ENCODE peak calls at places on chromosome 19, in five cellular contexts. One of them, this sample, is unnamed.

GRCh38 chr19:37227996-37228395 is 10.0 kb downstream of the ZNF383 start:
- DNase-seq in activated CD4-positive, CD25-positive, alpha-beta regulatory T cell: no peak
- DNase-seq in stimulated activated CD8-positive, alpha-beta memory T cell treated with anti-CD3 and anti-CD28 coated beads, Interleukin-15, amount 100 ng/mL, for 24 hours: no peak
- DNase-seq in fibroblast of the conjunctiva: no peak
- DNase-seq in endothelial cell: peak; percentile 30
- DNase-seq in this sample: no peak

GRCh38 chr19:29277107-29277506 is 64.2 kb upstream of the UQCRFS1 start:
- DNase-seq in stimulated activated CD8-positive, alpha-beta memory T cell treated with anti-CD3 and anti-CD28 coated beads, Interleukin-15, amount 100 ng/mL, for 24 hours: no peak
- DNase-seq in fibroblast of the conjunctiva: no peak
- DNase-seq in activated CD4-positive, CD25-positive, alpha-beta regulatory T cell: peak; percentile 10
- DNase-seq in endothelial cell: no peak
- DNase-seq in this sample: no peak

GRCh38 chr19:6738726-6739389 is 622 bp upstream of the TRIP10 start:
- DNase-seq in stimulated activated CD8-positive, alpha-beta memory T cell treated with anti-CD3 and anti-CD28 coated beads, Interleukin-15, amount 100 ng/mL, for 24 hours: no peak
- DNase-seq in endothelial cell: peak; percentile 22
- DNase-seq in activated CD4-positive, CD25-positive, alpha-beta regulatory T cell: no peak
- DNase-seq in fibroblast of the conjunctiva: no peak
- DNase-seq in this sample: no peak

GRCh38 chr19:7628589-7629311 is 595 bp downstream of the XAB2 start:
- DNase-seq in activated CD4-positive, CD25-positive, alpha-beta regulatory T cell: no peak
- DNase-seq in stimulated activated CD8-positive, alpha-beta memory T cell treated with anti-CD3 and anti-CD28 coated beads, Interleukin-15, amount 100 ng/mL, for 24 hours: no peak
- DNase-seq in endothelial cell: no peak
- DNase-seq in fibroblast of the conjunctiva: no peak
- DNase-seq in this sample: no peak

GRCh38 chr19:7923295-7924191 is 2.4 kb downstream of the CTXN1 start:
- DNase-seq in fibroblast of the conjunctiva: no peak
- DNase-seq in activated CD4-positive, CD25-positive, alpha-beta regulatory T cell: no peak
- DNase-seq in endothelial cell: no peak
- DNase-seq in stimulated activated CD8-positive, alpha-beta memory T cell treated with anti-CD3 and anti-CD28 coated beads, Interleukin-15, amount 100 ng/mL, for 24 hours: no peak
- DNase-seq in this sample: no peak

GRCh38 chr19:52237771-52238400 is 31.5 kb upstream of the ZNF766 start:
- DNase-seq in activated CD4-positive, CD25-positive, alpha-beta regulatory T cell: peak; percentile 15
- DNase-seq in fibroblast of the conjunctiva: peak; percentile 43
- DNase-seq in stimulated activated CD8-positive, alpha-beta memory T cell treated with anti-CD3 and anti-CD28 coated beads, Interleukin-15, amount 100 ng/mL, for 24 hours: no peak
- DNase-seq in endothelial cell: peak; percentile 53
- DNase-seq in this sample: no peak

GRCh38 chr19:10305139-10305806 is 4.3 kb downstream of the ZGLP1 start:
- DNase-seq in endothelial cell: no peak
- DNase-seq in stimulated activated CD8-positive, alpha-beta memory T cell treated with anti-CD3 and anti-CD28 coated beads, Interleukin-15, amount 100 ng/mL, for 24 hours: no peak
- DNase-seq in fibroblast of the conjunctiva: no peak
- DNase-seq in activated CD4-positive, CD25-positive, alpha-beta regulatory T cell: no peak
- DNase-seq in this sample: no peak

GRCh38 chr19:32129141-32129540 is 216.3 kb upstream of the ZNF507 start:
- DNase-seq in fibroblast of the conjunctiva: no peak
- DNase-seq in activated CD4-positive, CD25-positive, alpha-beta regulatory T cell: no peak
- DNase-seq in endothelial cell: no peak
- DNase-seq in stimulated activated CD8-positive, alpha-beta memory T cell treated with anti-CD3 and anti-CD28 coated beads, Interleukin-15, amount 100 ng/mL, for 24 hours: no peak
- DNase-seq in this sample: no peak

GRCh38 chr19:31361728-31362127 is 12.5 kb upstream of the TSHZ3 start:
- DNase-seq in endothelial cell: no peak
- DNase-seq in stimulated activated CD8-positive, alpha-beta memory T cell treated with anti-CD3 and anti-CD28 coated beads, Interleukin-15, amount 100 ng/mL, for 24 hours: no peak
- DNase-seq in activated CD4-positive, CD25-positive, alpha-beta regulatory T cell: no peak
- DNase-seq in fibroblast of the conjunctiva: no peak
- DNase-seq in this sample: no peak

GRCh38 chr19:43895727-43896126 is 39.4 kb downstream of the ZNF45 start:
- DNase-seq in stimulated activated CD8-positive, alpha-beta memory T cell treated with anti-CD3 and anti-CD28 coated beads, Interleukin-15, amount 100 ng/mL, for 24 hours: no peak
- DNase-seq in activated CD4-positive, CD25-positive, alpha-beta regulatory T cell: no peak
- DNase-seq in endothelial cell: no peak
- DNase-seq in fibroblast of the conjunctiva: no peak
- DNase-seq in this sample: no peak

This sample was measured in type B pancreatic cell.